ENCODE peak calls at places on chromosomes 4 and X, in six cellular contexts. O is lower leg skin, C is PC-9, U is suprapubic skin, E is cardiac fibroblast, A is RWPE2. L is an unnamed sample.

GRCh38 chr4:158811704-158812103 is 42.9 kb downstream of the FNIP2 start:
- DNase-seq in C (peak), U (no peak), E (peak), A (no peak), O (peak), L (no peak)

GRCh38 chr4:9999956-10000551 is 21.2 kb downstream of the SLC2A9 start:
- DNase-seq in A (no peak), O (no peak), E (peak), C (peak), U (no peak), L (no peak)

GRCh38 chr4:186201535-186202230 is 10.3 kb downstream of the CYP4V2 start:
- DNase-seq in O (no peak), U (no peak), C (no peak), A (no peak), E (peak), L (peak)

GRCh38 chr4:156941940-156942548 is 29.6 kb downstream of the PDGFC start:
- DNase-seq in A (peak), U (no peak), C (no peak), E (peak), O (no peak), L (peak)

GRCh38 chr4:1200425-1201035 is 28.1 kb upstream of the SPON2 start:
- DNase-seq in E (peak), U (peak), O (no peak), C (no peak), A (no peak), L (peak)

GRCh38 chr4:82561745-82562552 is at the start of gene TMEM150C:
- DNase-seq in E (peak), C (no peak), A (no peak), U (peak), O (no peak), L (peak)

GRCh38 chrX:311156-312129 is 7.2 kb downstream of the GTPBP6 start:
- DNase-seq in A (peak), E (no peak), O (no peak), U (peak), C (no peak), L (no peak)

GRCh38 chrX:152306331-152306730 is 144.8 kb downstream of the GABRA3 start:
- DNase-seq in A (no peak), O (no peak), U (no peak), C (no peak), E (no peak), L (no peak)

GRCh38 chr4:55351824-55352223 is 5.8 kb downstream of the SRD5A3 start:
- DNase-seq in C (no peak), E (no peak), O (no peak), U (no peak), A (no peak), L (no peak)

GRCh38 chr4:48194986-48195773 is 61.1 kb upstream of the TXK start:
- DNase-seq in C (no peak), U (no peak), E (no peak), O (no peak), A (no peak), L (no peak)

GRCh38 chrX:9786839-9787635 is 808 bp downstream of the SHROOM2 start:
- DNase-seq in U (no peak), A (no peak), C (no peak), E (peak), O (no peak), L (no peak)

GRCh38 chr4:123416462-123416861 is 19.9 kb downstream of the SPRY1 start:
- DNase-seq in C (no peak), U (no peak), A (no peak), E (no peak), O (no peak), L (no peak)

GRCh38 chr4:76588268-76588667 is 153.2 kb downstream of the SHROOM3 start:
- DNase-seq in O (no peak), C (no peak), E (no peak), A (no peak), U (no peak), L (no peak)

GRCh38 chrX:12989456-12989855 is 14.5 kb downstream of the TMSB4X start:
- DNase-seq in A (no peak), U (no peak), E (no peak), C (no peak), O (no peak), L (no peak)

GRCh38 chr4:145281224-145281623 is 100.8 kb upstream of the OTUD4 start:
- DNase-seq in A (no peak), C (no peak), U (no peak), O (no peak), E (no peak), L (no peak)

GRCh38 chr4:7187691-7188090 is 4.6 kb upstream of the SORCS2 start:
- DNase-seq in U (peak), C (no peak), E (no peak), A (no peak), O (no peak), L (no peak)

GRCh38 chr4:20249333-20249732 is 2.4 kb upstream of the SLIT2 start:
- DNase-seq in O (no peak), E (peak), A (no peak), C (no peak), U (no peak), L (peak)

GRCh38 chr4:176270669-176271068 is 1.6 kb upstream of the ASB5 start:
- DNase-seq in E (peak), O (no peak), U (no peak), A (peak), C (peak), L (peak)

GRCh38 chr4:20735931-20736330 is 35.7 kb downstream of the PACRGL start:
- DNase-seq in U (no peak), E (no peak), A (no peak), O (no peak), C (no peak), L (no peak)

GRCh38 chr4:83782591-83782990 is 246.7 kb downstream of the GPAT3 start:
- DNase-seq in C (no peak), A (no peak), E (no peak), O (no peak), U (no peak), L (no peak)

GRCh38 chr4:119300388-119301131 is 21.4 kb downstream of the FABP2 start:
- DNase-seq in C (peak), O (peak), U (peak), E (peak), A (peak), L (peak)

GRCh38 chr4:3276961-3277360 is 15.9 kb upstream of the RGS12 start:
- DNase-seq in U (no peak), C (no peak), A (no peak), O (no peak), E (peak), L (peak)

GRCh38 chr4:190017357-190018200 is 9.5 kb downstream of the FRG2 start:
- DNase-seq in O (no peak), A (no peak), U (no peak), C (no peak), E (no peak), L (no peak)

GRCh38 chr4:3311489-3312171 is 18.8 kb downstream of the RGS12 start:
- DNase-seq in E (no peak), O (no peak), U (peak), A (no peak), C (peak), L (no peak)

GRCh38 chr4:164888096-164888495 is 11.1 kb downstream of the APELA start:
- DNase-seq in A (no peak), E (no peak), C (no peak), U (no peak), O (no peak), L (no peak)

GRCh38 chr4:113684534-113685091 is 76.9 kb downstream of the CAMK2D start:
- DNase-seq in U (no peak), O (no peak), A (no peak), C (no peak), E (peak), L (peak)

GRCh38 chrX:39896951-39897740 is 200.6 kb downstream of the BCOR start:
- DNase-seq in E (peak), U (no peak), A (no peak), C (no peak), O (no peak), L (peak)

GRCh38 chrX:70454441-70455365 is 10.1 kb downstream of the DLG3 start:
- DNase-seq in U (no peak), C (peak), O (no peak), A (peak), E (peak), L (peak)

GRCh38 chr4:169338246-169338645 is 67.5 kb upstream of the SH3RF1 start:
- DNase-seq in A (no peak), E (peak), O (no peak), C (no peak), U (no peak), L (peak)

GRCh38 chr4:169342159-169342865 is 71.6 kb upstream of the SH3RF1 start:
- DNase-seq in E (no peak), U (no peak), O (no peak), A (no peak), C (no peak), L (no peak)

GRCh38 chr4:169340834-169341233 is 70.1 kb upstream of the SH3RF1 start:
- DNase-seq in O (no peak), A (no peak), C (no peak), U (no peak), E (no peak), L (no peak)

GRCh38 chr4:169342906-169343560 is 72.3 kb upstream of the SH3RF1 start:
- DNase-seq in E (peak), U (no peak), O (no peak), A (no peak), C (no peak), L (peak)

GRCh38 chr4:169341490-169341889 is 70.7 kb upstream of the SH3RF1 start:
- DNase-seq in E (peak), A (no peak), C (no peak), O (no peak), U (no peak), L (peak)
- TF ChIP-seq CTCF in E (no peak), A (no peak), C (no peak), O (no peak), U (no peak), L (no peak)

GRCh38 chr4:110614173-110614948 is 8.5 kb downstream of the PITX2 start:
- DNase-seq in A (no peak), O (no peak), U (no peak), E (no peak), C (no peak), L (no peak)
- H3K4me3 ChIP-seq in A (no peak), O (no peak), U (no peak), E (no peak), C (no peak), L (no peak)

DNA sequence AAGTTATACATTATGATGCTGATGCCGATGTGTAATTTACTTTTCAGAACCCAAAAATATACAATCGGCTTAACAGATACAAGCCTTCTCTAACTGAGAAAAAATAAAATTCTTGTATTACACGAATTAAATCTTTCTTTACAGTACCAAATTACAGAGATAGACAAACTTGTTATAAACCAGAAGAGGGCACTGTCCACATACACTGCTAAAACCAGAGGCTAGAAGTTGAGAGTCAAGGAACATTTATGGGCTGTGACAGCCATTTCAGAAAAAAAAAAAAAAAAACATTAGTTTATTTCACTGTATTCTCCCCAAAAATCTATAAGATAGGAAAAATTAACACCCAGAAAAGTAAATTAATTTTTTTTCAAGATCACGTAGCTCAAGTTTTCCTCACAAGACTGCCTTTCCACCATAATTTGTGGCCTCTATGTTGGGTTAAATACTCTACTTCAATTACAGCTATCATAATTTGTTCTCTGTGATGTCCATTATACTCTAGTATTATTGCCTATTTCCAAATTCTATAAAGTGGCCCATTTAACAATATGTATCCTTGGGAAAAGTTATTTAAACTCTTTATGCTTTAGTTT is 12.0 kb downstream of the EREG start:
- DNase-seq in A (no peak), U (no peak), O (no peak), C (no peak), E (peak), L (peak)
- TF ChIP-seq CTCF in A (peak), U (peak), O (no peak), C (peak), E (peak), L (peak)

GRCh38 chr4:107826427-107826980 is 1.8 kb downstream of the SGMS2 start:
- DNase-seq in C (no peak), U (no peak), A (no peak), E (no peak), O (no peak), L (peak)

GRCh38 chr4:107824367-107825071 is at the start of gene SGMS2:
- DNase-seq in O (peak), A (peak), E (peak), C (peak), U (peak), L (peak)

GRCh38 chr4:107828315-107828714 is 3.6 kb downstream of the SGMS2 start:
- DNase-seq in E (no peak), O (no peak), U (no peak), A (no peak), C (no peak), L (no peak)

GRCh38 chr4:107825072-107825789 is 499 bp downstream of the SGMS2 start:
- DNase-seq in E (peak), O (no peak), C (peak), U (peak), A (peak), L (peak)

GRCh38 chr4:107823870-107824366 is 814 bp upstream of the SGMS2 start:
- DNase-seq in A (no peak), U (no peak), O (no peak), E (no peak), C (no peak), L (no peak)
- H3K4me3 ChIP-seq in A (peak), U (peak), O (peak), E (peak), C (peak), L (peak)

GRCh38 chrX:153827016-153827415 is 3.3 kb downstream of the PDZD4 start:
- DNase-seq in A (no peak), E (no peak), U (no peak), C (no peak), O (no peak), L (no peak)
- TF ChIP-seq CTCF in A (no peak), E (no peak), U (no peak), C (no peak), O (no peak), L (no peak)

GRCh38 chrX:56764153-56764974 is 35.3 kb downstream of the NBDY start:
- DNase-seq in A (no peak), C (peak), U (peak), O (peak), E (peak), L (peak)
- H3K4me3 ChIP-seq in A (no peak), C (no peak), U (no peak), O (no peak), E (no peak), L (peak)

GRCh38 chrX:54891573-54891972 is 29.1 kb upstream of the TRO start:
- DNase-seq in A (no peak), E (peak), U (no peak), C (no peak), O (no peak), L (peak)
- TF ChIP-seq CTCF in A (peak), E (peak), U (no peak), C (peak), O (no peak), L (peak)

GRCh38 chr4:162162672-162163071 is 1.1 kb downstream of the FSTL5 start:
- DNase-seq in U (no peak), A (no peak), C (no peak), O (no peak), E (no peak), L (no peak)

GRCh38 chr4:162164881-162165528 is 1.2 kb upstream of the FSTL5 start:
- DNase-seq in O (no peak), E (no peak), C (peak), A (no peak), U (no peak), L (no peak)

DNA sequence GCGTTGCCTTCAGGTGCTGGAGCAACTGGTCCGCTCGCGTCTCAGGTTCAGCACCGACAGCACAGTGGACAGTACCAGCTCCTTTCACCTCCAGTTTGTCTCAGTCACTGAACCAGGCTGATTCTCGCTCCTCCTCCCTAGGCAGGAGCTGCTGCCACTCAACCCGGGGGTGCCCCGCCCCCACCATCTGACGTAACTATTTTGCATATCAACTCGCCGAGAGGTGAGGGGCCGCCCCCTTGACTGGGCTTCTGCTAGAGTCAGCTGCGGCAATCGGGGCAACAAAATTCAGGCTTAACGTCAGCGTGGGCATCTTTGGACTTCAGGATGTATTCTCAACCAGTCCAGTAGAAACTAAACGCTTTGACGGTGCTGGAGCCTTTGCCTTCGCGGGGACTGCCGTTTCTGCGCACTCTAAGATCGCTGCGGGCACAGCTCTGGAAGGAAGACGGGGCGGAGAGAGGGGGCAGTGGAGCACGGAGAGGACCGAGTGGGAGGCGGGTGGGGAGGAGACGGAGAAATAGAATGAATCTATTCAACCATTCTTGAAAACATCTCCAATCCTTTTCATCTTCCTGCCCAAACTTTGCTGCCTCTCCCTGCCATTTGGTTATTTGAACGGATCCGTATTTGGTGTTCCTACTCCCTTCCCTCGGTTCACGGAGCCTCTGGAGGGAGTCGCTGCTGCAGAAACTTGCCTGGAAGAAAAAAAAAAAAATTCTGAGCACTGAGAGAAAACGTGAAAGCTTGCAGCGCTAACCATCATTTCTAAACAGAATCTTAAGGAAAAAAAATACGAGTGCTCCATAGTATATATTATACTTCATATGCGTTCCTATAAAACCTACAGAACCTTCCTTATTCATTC is at the start of gene FSTL5:
- DNase-seq in C (peak), E (peak), U (no peak), A (peak), O (peak), L (no peak)
- H3K4me3 ChIP-seq in C (peak), E (peak), U (peak), A (peak), O (no peak), L (no peak)

GRCh38 chrX:15150578-15150977 is 119.3 kb downstream of the ASB9 start:
- DNase-seq in C (no peak), O (no peak), U (no peak), A (no peak), E (no peak), L (no peak)

GRCh38 chrX:15143050-15143824 is 126.6 kb downstream of the ASB9 start:
- DNase-seq in A (no peak), O (peak), E (peak), C (no peak), U (no peak), L (peak)

GRCh38 chrX:15143825-15144121 is 126.1 kb downstream of the ASB9 start:
- DNase-seq in E (no peak), O (no peak), U (no peak), C (no peak), A (no peak), L (no peak)

GRCh38 chrX:15142084-15142715 is 127.7 kb downstream of the ASB9 start:
- DNase-seq in O (no peak), E (no peak), C (no peak), A (no peak), U (no peak), L (no peak)

GRCh38 chrX:15146515-15146914 is 123.4 kb downstream of the ASB9 start:
- DNase-seq in U (no peak), O (no peak), C (no peak), A (no peak), E (peak), L (peak)
- TF ChIP-seq CTCF in U (no peak), O (no peak), C (peak), A (peak), E (peak), L (peak)